ENCODE peak calls at places on chromosomes 11 and 22, in four cellular contexts. One of them, this sample, is unnamed.

GRCh38 chr22:50252081-50253045 is 1.3 kb upstream of the HDAC10 start:
- DNase-seq in lower leg skin: peak; percentile 96
- DNase-seq in neural progenitor cell: peak; percentile 83
- DNase-seq in fibroblast of villous mesenchyme: peak; percentile 62
- DNase-seq in this sample: peak; percentile 78

GRCh38 chr11:84316866-84317560 is 1030.8 kb upstream of the CCDC90B start:
- DNase-seq in fibroblast of villous mesenchyme: no peak
- DNase-seq in neural progenitor cell: peak; percentile 37
- DNase-seq in lower leg skin: no peak
- DNase-seq in this sample: no peak

GRCh38 chr11:63998558-63999348 is 12.5 kb downstream of the OTUB1 start:
- DNase-seq in fibroblast of villous mesenchyme: no peak
- DNase-seq in neural progenitor cell: peak; percentile 69
- DNase-seq in lower leg skin: no peak
- DNase-seq in this sample: no peak

GRCh38 chr22:29820941-29821789 is 16.9 kb downstream of the ASCC2 start:
- DNase-seq in fibroblast of villous mesenchyme: peak; percentile 98
- DNase-seq in neural progenitor cell: no peak
- DNase-seq in lower leg skin: peak; percentile 92
- DNase-seq in this sample: peak; percentile 94

GRCh38 chr11:34824425-34824824 is 91.8 kb downstream of the APIP start:
- DNase-seq in neural progenitor cell: no peak
- DNase-seq in fibroblast of villous mesenchyme: no peak
- DNase-seq in lower leg skin: no peak
- DNase-seq in this sample: no peak

GRCh38 chr22:43320943-43321900 is 21.9 kb downstream of the SCUBE1 start:
- DNase-seq in neural progenitor cell: no peak
- DNase-seq in lower leg skin: no peak
- DNase-seq in fibroblast of villous mesenchyme: no peak
- DNase-seq in this sample: no peak

GRCh38 chr11:63023415-63023814 is 7.8 kb upstream of the SLC22A8 start:
- DNase-seq in lower leg skin: no peak
- DNase-seq in neural progenitor cell: no peak
- DNase-seq in fibroblast of villous mesenchyme: no peak
- DNase-seq in this sample: no peak

GRCh38 chr11:63829823-63830489 is 9.0 kb upstream of the MARK2 start:
- DNase-seq in lower leg skin: no peak
- DNase-seq in neural progenitor cell: peak; percentile 68
- DNase-seq in fibroblast of villous mesenchyme: peak; percentile 38
- DNase-seq in this sample: peak; percentile 72

GRCh38 chr11:117827521-117828511 is 3.3 kb upstream of the FXYD2 start:
- DNase-seq in neural progenitor cell: no peak
- DNase-seq in fibroblast of villous mesenchyme: no peak
- DNase-seq in lower leg skin: peak; percentile 82
- DNase-seq in this sample: no peak

GRCh38 chr11:19727246-19727645 is 14.6 kb downstream of the NAV2 start:
- DNase-seq in neural progenitor cell: no peak
- DNase-seq in fibroblast of villous mesenchyme: peak; percentile 76
- DNase-seq in lower leg skin: no peak
- DNase-seq in this sample: peak; percentile 12

GRCh38 chr11:92784313-92784712 is 185.1 kb upstream of the MTNR1B start:
- DNase-seq in fibroblast of villous mesenchyme: no peak
- DNase-seq in lower leg skin: no peak
- DNase-seq in neural progenitor cell: no peak
- DNase-seq in this sample: no peak

GRCh38 chr11:61332266-61332822 is 561 bp downstream of the DDB1 start:
- DNase-seq in fibroblast of villous mesenchyme: peak; percentile 54
- DNase-seq in neural progenitor cell: peak; percentile 47
- DNase-seq in lower leg skin: no peak
- DNase-seq in this sample: peak; percentile 40

GRCh38 chr11:111604392-111605009 is 2.3 kb downstream of the SIK2 start:
- DNase-seq in lower leg skin: no peak
- DNase-seq in fibroblast of villous mesenchyme: peak; percentile 56
- DNase-seq in neural progenitor cell: peak; percentile 79
- DNase-seq in this sample: peak; percentile 67

GRCh38 chr22:26481694-26482093 is 1.9 kb downstream of the HPS4 start:
- DNase-seq in fibroblast of villous mesenchyme: no peak
- DNase-seq in lower leg skin: no peak
- DNase-seq in neural progenitor cell: no peak
- DNase-seq in this sample: no peak
- H3K4me3 ChIP-seq in fibroblast of villous mesenchyme: no peak overlapping the region
- H3K4me3 ChIP-seq in lower leg skin: no peak overlapping the region
- H3K4me3 ChIP-seq in neural progenitor cell: no peak overlapping the region
- H3K4me3 ChIP-seq in this sample: no peak overlapping the region

GRCh38 chr22:39943366-39943765 is 16.8 kb upstream of the TMA7B start:
- DNase-seq in fibroblast of villous mesenchyme: no peak
- DNase-seq in neural progenitor cell: peak; percentile 61
- DNase-seq in lower leg skin: no peak
- DNase-seq in this sample: no peak
- TF ChIP-seq CTCF in fibroblast of villous mesenchyme: no peak
- TF ChIP-seq CTCF in neural progenitor cell: peak; percentile 46
- TF ChIP-seq CTCF in lower leg skin: no peak
- TF ChIP-seq CTCF in this sample: no peak

DNA sequence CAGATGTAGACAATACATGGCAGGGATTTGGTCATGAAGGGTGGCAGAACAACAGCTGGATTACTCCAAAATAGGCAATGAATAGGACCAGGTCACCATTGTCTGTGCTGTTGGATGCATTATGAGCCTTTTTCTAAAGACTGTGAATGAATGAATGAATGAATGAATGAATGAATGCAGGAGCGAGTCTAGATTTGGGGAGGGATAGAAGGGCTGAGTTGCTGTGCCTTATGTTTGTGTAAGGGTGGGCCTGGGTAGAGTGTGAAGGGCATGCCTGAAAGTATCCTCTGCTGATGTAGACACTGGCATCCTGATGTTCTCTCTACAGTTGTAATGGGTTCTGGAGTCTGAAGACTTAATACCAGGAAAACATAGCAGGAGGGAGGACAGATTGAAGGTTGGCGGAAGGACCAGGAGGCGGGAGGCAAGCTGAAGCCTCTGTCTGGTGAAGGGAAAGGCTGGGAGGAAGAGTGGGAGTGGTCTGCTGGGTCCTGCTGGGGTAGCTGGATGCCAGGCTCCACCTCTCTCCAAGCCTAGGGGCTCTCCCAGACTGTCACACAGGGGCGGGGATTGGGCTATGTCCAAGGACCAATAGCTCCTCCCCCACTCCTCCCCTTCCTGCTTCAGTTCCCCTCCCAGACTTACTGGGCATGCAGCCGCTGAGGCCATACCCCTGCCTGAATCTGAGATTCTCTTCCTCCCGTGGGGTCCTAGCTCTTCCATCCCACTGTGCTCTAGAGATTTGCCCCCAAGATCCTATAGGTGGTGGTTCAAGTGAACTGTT is 4.8 kb downstream of the TRIM3 start:
- DNase-seq in lower leg skin: peak; percentile 97
- DNase-seq in fibroblast of villous mesenchyme: peak; percentile 92
- DNase-seq in neural progenitor cell: peak; percentile 98
- DNase-seq in this sample: peak; percentile 75
- H3K4me3 ChIP-seq in lower leg skin: no peak overlapping the region
- H3K4me3 ChIP-seq in fibroblast of villous mesenchyme: no peak overlapping the region
- H3K4me3 ChIP-seq in neural progenitor cell: no peak overlapping the region
- H3K4me3 ChIP-seq in this sample: no peak overlapping the region

GRCh38 chr11:66889974-66890373 is 33.1 kb downstream of the LRFN4 start:
- DNase-seq in lower leg skin: no peak
- DNase-seq in neural progenitor cell: peak; percentile 84
- DNase-seq in fibroblast of villous mesenchyme: peak; percentile 65
- DNase-seq in this sample: no peak

GRCh38 chr11:66887531-66887930 is 30.7 kb downstream of the LRFN4 start:
- DNase-seq in fibroblast of villous mesenchyme: no peak
- DNase-seq in lower leg skin: no peak
- DNase-seq in neural progenitor cell: no peak
- DNase-seq in this sample: no peak

GRCh38 chr11:66892926-66893325 is 36.1 kb downstream of the LRFN4 start:
- DNase-seq in neural progenitor cell: no peak
- DNase-seq in fibroblast of villous mesenchyme: no peak
- DNase-seq in lower leg skin: no peak
- DNase-seq in this sample: no peak

GRCh38 chr11:66888282-66888681 is 31.4 kb downstream of the LRFN4 start:
- DNase-seq in neural progenitor cell: no peak
- DNase-seq in lower leg skin: no peak
- DNase-seq in fibroblast of villous mesenchyme: no peak
- DNase-seq in this sample: no peak

DNA sequence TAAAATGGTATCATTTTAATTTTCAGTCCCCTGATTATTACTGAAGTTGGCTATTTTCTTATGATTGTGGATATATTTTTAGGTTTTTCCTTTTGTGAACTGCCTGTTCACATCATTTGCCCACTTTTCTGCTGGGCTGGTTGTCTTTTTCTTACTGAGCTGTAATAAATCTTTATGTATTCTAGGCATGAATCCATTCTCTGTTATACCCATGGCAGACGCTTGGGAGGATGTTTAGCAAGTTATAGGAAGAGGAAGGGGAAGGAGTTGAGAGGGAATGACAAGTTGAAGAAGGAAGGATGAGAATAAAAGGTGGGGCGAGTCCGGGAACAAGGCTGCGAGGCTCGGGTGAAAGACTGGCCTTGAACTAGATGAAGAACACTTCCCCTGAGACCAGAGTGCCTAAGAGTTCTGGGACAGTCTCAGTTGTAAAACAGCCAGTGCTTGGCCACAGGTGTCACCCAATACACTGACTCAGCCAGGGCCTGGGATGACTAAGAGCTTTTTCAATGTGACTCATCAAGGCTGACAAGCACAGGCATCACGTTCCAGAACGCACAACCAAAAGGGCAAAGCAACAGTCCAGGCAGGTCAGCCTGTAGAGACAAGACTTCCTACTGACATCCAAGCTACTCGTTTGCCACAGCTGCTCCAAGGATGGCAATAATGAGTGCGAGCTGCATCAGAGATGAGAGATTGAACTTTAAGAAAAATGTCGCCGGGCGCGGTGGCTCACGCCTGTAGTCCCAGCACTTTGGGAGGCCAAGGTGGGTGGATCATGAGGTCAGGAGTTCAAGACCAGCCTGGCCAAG is 35.2 kb downstream of the LRFN4 start:
- DNase-seq in fibroblast of villous mesenchyme: peak; percentile 93
- DNase-seq in lower leg skin: no peak
- DNase-seq in neural progenitor cell: no peak
- DNase-seq in this sample: peak; percentile 93
- TF ChIP-seq CTCF in fibroblast of villous mesenchyme: no peak
- TF ChIP-seq CTCF in lower leg skin: no peak
- TF ChIP-seq CTCF in neural progenitor cell: no peak
- TF ChIP-seq CTCF in this sample: no peak

GRCh38 chr22:40238425-40239344 is 61.0 kb downstream of the TNRC6B start:
- DNase-seq in fibroblast of villous mesenchyme: peak; percentile 72
- DNase-seq in lower leg skin: no peak
- DNase-seq in neural progenitor cell: no peak
- DNase-seq in this sample: no peak
- H3K4me3 ChIP-seq in fibroblast of villous mesenchyme: no peak overlapping the region
- H3K4me3 ChIP-seq in lower leg skin: no peak overlapping the region
- H3K4me3 ChIP-seq in neural progenitor cell: no peak overlapping the region
- H3K4me3 ChIP-seq in this sample: no peak overlapping the region

GRCh38 chr22:48393041-48393370 is 1434.7 kb downstream of the BRD1 start:
- DNase-seq in lower leg skin: peak; percentile 65
- DNase-seq in neural progenitor cell: no peak
- DNase-seq in fibroblast of villous mesenchyme: no peak
- DNase-seq in this sample: no peak
- TF ChIP-seq CTCF in lower leg skin: no peak
- TF ChIP-seq CTCF in neural progenitor cell: no peak
- TF ChIP-seq CTCF in fibroblast of villous mesenchyme: no peak
- TF ChIP-seq CTCF in this sample: no peak

GRCh38 chr11:107014871-107015270 is 3.4 kb downstream of the GUCY1A2 start:
- DNase-seq in fibroblast of villous mesenchyme: no peak
- DNase-seq in lower leg skin: no peak
- DNase-seq in neural progenitor cell: no peak
- DNase-seq in this sample: no peak

GRCh38 chr11:107017433-107018227 is 646 bp downstream of the GUCY1A2 start:
- DNase-seq in neural progenitor cell: peak; percentile 86
- DNase-seq in lower leg skin: peak; percentile 87
- DNase-seq in fibroblast of villous mesenchyme: peak; percentile 24
- DNase-seq in this sample: no peak

GRCh38 chr11:107018274-107018901 is at the start of gene GUCY1A2:
- DNase-seq in neural progenitor cell: peak; percentile 66
- DNase-seq in fibroblast of villous mesenchyme: no peak
- DNase-seq in lower leg skin: no peak
- DNase-seq in this sample: no peak

GRCh38 chr11:107017104-107017432 is 1.2 kb downstream of the GUCY1A2 start:
- DNase-seq in fibroblast of villous mesenchyme: no peak
- DNase-seq in lower leg skin: no peak
- DNase-seq in neural progenitor cell: no peak
- DNase-seq in this sample: no peak

DNA sequence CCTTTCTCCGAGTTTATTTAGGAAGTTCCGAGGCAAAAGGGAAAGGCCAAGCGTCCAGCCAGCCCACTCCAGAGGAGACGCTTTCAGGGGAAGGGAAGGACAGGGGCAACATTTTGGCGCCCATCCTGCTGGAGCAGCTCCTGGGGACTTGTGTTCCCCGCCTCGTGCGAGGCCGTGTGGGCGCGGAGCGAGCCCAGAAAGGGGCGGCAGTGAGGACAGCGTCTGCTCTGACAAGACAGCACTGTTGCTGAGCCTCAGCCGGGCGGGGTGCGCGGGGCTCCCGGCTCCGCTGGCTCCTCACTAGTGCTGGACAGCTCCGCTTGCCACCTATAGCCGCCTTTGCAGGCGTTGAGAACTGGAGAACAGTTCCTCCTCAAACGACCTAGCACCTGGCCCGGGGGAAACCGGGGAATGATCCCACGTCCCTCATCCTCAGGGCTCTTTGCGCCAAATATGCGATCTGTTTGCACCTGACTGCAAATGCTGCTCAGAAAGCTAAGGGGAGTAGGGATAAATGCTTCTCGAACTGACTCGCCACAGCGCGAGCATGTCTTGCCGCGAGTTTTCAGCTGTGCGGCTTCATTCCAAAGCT is 722 bp upstream of the GUCY1A2 start:
- DNase-seq in fibroblast of villous mesenchyme: peak; percentile 73
- DNase-seq in lower leg skin: peak; percentile 90
- DNase-seq in neural progenitor cell: peak; percentile 93
- DNase-seq in this sample: no peak
- H3K4me3 ChIP-seq in fibroblast of villous mesenchyme: peak overlapping the region; percentile 40
- H3K4me3 ChIP-seq in lower leg skin: peak overlapping the region; percentile 38
- H3K4me3 ChIP-seq in neural progenitor cell: peak overlapping the region; percentile 52
- H3K4me3 ChIP-seq in this sample: no peak overlapping the region

This sample was measured in NB4.